ENCODE peak calls at places on chromosome 16, in eight cellular contexts. T, B, G, O, F, P, Y and W are unnamed samples.

GRCh38 chr16:64900517-64900916 is 221.3 kb downstream of the CDH11 start:
- DNase-seq in F (no peak), T (no peak), O (no peak), P (no peak), B (no peak), Y (no peak), G (no peak), W (no peak)

GRCh38 chr16:4746991-4747574 is 12.7 kb downstream of the DNAAF8 start:
- DNase-seq in Y (no peak), O (no peak), G (no peak), B (peak; percentile 53), F (no peak), P (no peak), T (no peak), W (no peak)

GRCh38 chr16:21158208-21159110 is at the start of gene LDAF1:
- DNase-seq in T (peak; percentile 87), G (peak; percentile 88), O (peak; percentile 63), Y (peak; percentile 80), B (peak; percentile 85), F (peak; percentile 84), P (peak; percentile 90), W (peak; percentile 85)

GRCh38 chr16:16005725-16006124 is 56.3 kb downstream of the ABCC1 start:
- DNase-seq in B (no peak), Y (no peak), O (no peak), F (no peak), T (no peak), G (no peak), P (no peak), W (no peak)

GRCh38 chr16:55836158-55836611 is 3.3 kb upstream of the CES1 start:
- DNase-seq in B (no peak), G (no peak), Y (no peak), O (no peak), F (no peak), P (no peak), T (no peak), W (no peak)

GRCh38 chr16:30144017-30144416 is 21.0 kb upstream of the MAPK3 start:
- DNase-seq in T (no peak), Y (no peak), F (no peak), B (no peak), O (no peak), G (no peak), P (no peak), W (no peak)

GRCh38 chr16:19512297-19512696 is 9.6 kb downstream of the GDE1 start:
- DNase-seq in G (no peak), F (no peak), Y (no peak), O (no peak), P (no peak), B (no peak), T (no peak), W (no peak)

GRCh38 chr16:64754279-64754678 is 367.6 kb downstream of the CDH11 start:
- DNase-seq in T (no peak), B (no peak), G (no peak), P (no peak), Y (no peak), O (peak; percentile 28), F (no peak), W (no peak)

GRCh38 chr16:56350491-56351405 is 74.6 kb downstream of the AMFR start:
- DNase-seq in P (no peak), G (no peak), T (no peak), O (no peak), B (no peak), Y (no peak), F (no peak), W (peak; percentile 16)

GRCh38 chr16:66295191-66295590 is 71.3 kb upstream of the CDH5 start:
- DNase-seq in F (no peak), P (no peak), T (no peak), G (peak; percentile 22), Y (no peak), O (no peak), B (no peak), W (no peak)

GRCh38 chr16:85296859-85297698 is 184.8 kb upstream of the CIBAR2 start:
- DNase-seq in T (no peak), G (peak; percentile 63), O (no peak), P (peak; percentile 65), F (peak; percentile 68), B (no peak), Y (no peak), W (no peak)

GRCh38 chr16:56277040-56277439 is 85.8 kb downstream of the GNAO1 start:
- DNase-seq in T (no peak), Y (no peak), O (no peak), F (peak; percentile 34), P (no peak), B (no peak), G (no peak), W (no peak)

GRCh38 chr16:87002717-87003413 is 314.3 kb downstream of the C16orf95 start:
- DNase-seq in Y (no peak), G (no peak), O (peak; percentile 70), B (no peak), P (no peak), T (no peak), F (no peak), W (no peak)

GRCh38 chr16:20001856-20002707 is 71.6 kb downstream of the GPR139 start:
- DNase-seq in O (no peak), F (no peak), Y (no peak), P (peak; percentile 7), T (no peak), G (no peak), B (no peak), W (no peak)

GRCh38 chr16:14418795-14419225 is 211.2 kb downstream of the PARN start:
- DNase-seq in G (peak; percentile 37), B (no peak), O (no peak), F (no peak), Y (no peak), T (peak; percentile 71), P (peak; percentile 65), W (no peak)

GRCh38 chr16:14545346-14545884 is 84.6 kb downstream of the PARN start:
- DNase-seq in O (no peak), T (no peak), F (no peak), Y (no peak), G (peak; percentile 38), P (peak; percentile 31), B (no peak), W (no peak)

GRCh38 chr16:88373927-88374492 is 8.7 kb upstream of the ZNF469 start:
- DNase-seq in O (no peak), P (no peak), Y (no peak), T (no peak), B (no peak), F (no peak), G (no peak), W (peak; percentile 27)

GRCh38 chr16:70372921-70373550 is 26.3 kb downstream of the DDX19A start:
- DNase-seq in Y (no peak), F (no peak), O (no peak), G (no peak), T (no peak), P (no peak), B (no peak), W (no peak)

GRCh38 chr16:70377782-70378181 is 31.1 kb downstream of the DDX19A start:
- DNase-seq in T (no peak), G (no peak), Y (no peak), P (no peak), B (no peak), O (no peak), F (no peak), W (no peak)

GRCh38 chr16:70374213-70374612 is 27.5 kb downstream of the DDX19A start:
- DNase-seq in F (no peak), G (no peak), O (no peak), T (no peak), Y (no peak), P (no peak), B (no peak), W (no peak)

GRCh38 chr16:70378869-70379493 is 32.3 kb downstream of the DDX19A start:
- DNase-seq in O (no peak), T (no peak), B (no peak), F (no peak), P (no peak), G (no peak), Y (no peak), W (no peak)

GRCh38 chr16:70375636-70376611 is 29.2 kb downstream of the DDX19A start:
- DNase-seq in Y (no peak), T (no peak), O (no peak), G (no peak), P (peak; percentile 14), F (no peak), B (no peak), W (no peak)
- TF ChIP-seq POLR2A in Y (no peak), T (no peak), O (no peak), G (no peak), P (no peak), F (no peak), B (no peak), W (no peak)

GRCh38 chr16:23858496-23859062 is 22.8 kb downstream of the PRKCB start:
- DNase-seq in F (no peak), T (no peak), G (no peak), Y (peak; percentile 32), B (no peak), P (no peak), O (no peak), W (no peak)
- H3K27me3 ChIP-seq in F (no peaks in the 10 kb centered on the region), T (no peaks in the 10 kb centered on the region), G (no peaks in the 10 kb centered on the region), Y (no peaks in the 10 kb centered on the region), B (no peaks in the 10 kb centered on the region), P (no peaks in the 10 kb centered on the region), O (no peaks in the 10 kb centered on the region), W (no peaks in the 10 kb centered on the region)

DNA sequence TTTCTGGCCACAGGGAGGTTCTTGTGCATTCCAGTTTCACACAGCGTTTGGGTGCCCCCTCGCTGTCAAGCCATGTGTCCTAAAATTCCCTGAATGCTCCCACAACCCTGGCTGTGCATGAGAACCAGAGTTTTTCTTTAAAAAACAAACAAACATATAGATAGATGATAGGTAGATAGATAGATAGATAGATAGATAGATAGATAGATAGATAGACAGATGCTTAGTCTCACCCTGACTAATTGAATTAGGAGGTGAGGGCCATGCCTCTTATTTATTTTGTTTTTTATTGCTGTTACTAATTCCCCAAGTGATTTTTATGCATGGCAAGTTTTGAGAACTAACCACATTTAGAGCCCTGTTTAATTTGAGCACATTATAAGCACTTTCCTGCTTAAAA is 32.2 kb downstream of the PRSS54 start:
- DNase-seq in Y (no peak), G (no peak), T (no peak), F (no peak), B (no peak), P (no peak), O (no peak), W (no peak)
- TF ChIP-seq POLR2A in Y (no peak), G (no peak), T (no peak), F (no peak), B (no peak), P (no peak), O (no peak), W (no peak)

DNA sequence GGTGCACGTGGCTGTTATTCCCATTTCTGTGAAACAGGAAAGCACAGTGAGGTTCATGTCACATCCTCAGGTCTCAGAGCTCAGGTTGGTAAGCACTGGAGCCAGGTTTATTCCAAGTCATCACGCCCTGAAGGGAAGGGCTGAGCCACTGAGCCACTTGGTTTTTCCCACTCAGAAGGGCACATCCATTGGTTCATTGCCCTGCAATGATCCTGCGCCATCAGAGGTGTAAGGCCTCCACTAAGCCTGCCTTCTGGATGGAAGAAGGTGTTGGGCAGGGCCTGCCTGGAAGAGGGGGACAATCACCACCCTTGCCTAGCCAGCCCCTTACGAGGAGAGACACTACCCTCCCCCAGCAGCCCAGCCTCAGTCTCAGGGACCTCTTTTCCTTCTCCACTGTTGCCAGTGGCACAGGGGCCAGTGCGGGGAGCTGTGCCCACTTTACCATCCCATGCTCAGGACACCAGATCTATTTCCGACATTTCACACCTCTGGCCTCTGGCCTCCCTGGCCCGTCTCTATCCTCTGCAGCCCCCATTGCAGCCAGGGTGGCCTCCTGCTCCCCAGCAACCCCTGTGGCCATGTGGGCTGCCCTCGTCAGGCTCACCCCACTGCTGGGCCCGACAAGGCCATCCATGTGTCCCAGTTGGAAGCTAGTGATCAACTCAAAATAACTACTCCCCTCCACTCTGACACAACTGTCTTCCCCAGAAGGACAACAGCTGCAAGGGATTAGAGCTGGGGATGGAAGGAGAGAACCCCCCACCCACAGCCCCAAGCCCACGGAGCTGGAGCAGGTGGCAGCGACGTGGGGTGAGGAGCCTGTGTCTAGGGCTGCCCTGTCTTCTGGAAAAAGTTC is 29.9 kb downstream of the CFAP20 start:
- DNase-seq in F (no peak), B (no peak), O (no peak), Y (no peak), T (no peak), P (no peak), G (no peak), W (no peak)
- H3K27me3 ChIP-seq in F (no peaks in the 10 kb centered on the region), B (no peaks in the 10 kb centered on the region), O (peaks cover 6% of the 10 kb centered on the region), Y (no peaks in the 10 kb centered on the region), T (no peaks in the 10 kb centered on the region), P (no peaks in the 10 kb centered on the region), G (peaks cover 14% of the 10 kb centered on the region), W (no peaks in the 10 kb centered on the region)